ENCODE peak calls at places on chromosomes 4 and X, in seven cellular contexts. R is astrocyte of the spinal cord, C is fibroblast of lung, S is Calu3, U is psoas muscle, N is GM20000, B is GM12865. W is an unnamed sample.

GRCh38 chrX:23276475-23276874 is 58.2 kb upstream of the PTCHD1 start:
- DNase-seq in R (no peak), C (no peak), S (no peak), U (no peak), N (no peak), B (no peak), W (no peak)

GRCh38 chrX:101276238-101276637 is 14.9 kb downstream of the TAF7L start:
- DNase-seq in R (no peak), C (no peak), S (no peak), U (no peak), N (no peak), B (no peak), W (no peak)

GRCh38 chrX:129781134-129782014 is 1.6 kb downstream of the SASH3 start:
- DNase-seq in R (no peak), C (no peak), S (no peak), U (peak), N (peak), B (peak), W (no peak)

GRCh38 chrX:72306851-72307645 is 1.3 kb upstream of the CITED1 start:
- DNase-seq in R (peak), C (peak), S (peak), U (peak), N (peak), B (peak), W (peak)

GRCh38 chr4:39043697-39044363 is 11.6 kb upstream of the TMEM156 start:
- DNase-seq in R (peak), C (no peak), S (no peak), U (no peak), N (peak), B (peak), W (no peak)

GRCh38 chr4:21780158-21780557 is 168.4 kb downstream of the KCNIP4 start:
- DNase-seq in R (no peak), C (peak), S (peak), U (no peak), N (no peak), B (no peak), W (no peak)

GRCh38 chr4:129095811-129096454 is at the start of gene C4orf33:
- DNase-seq in R (peak), C (peak), S (peak), U (peak), N (peak), B (peak), W (peak)

GRCh38 chrX:129701624-129702069 is 37.1 kb upstream of the XPNPEP2 start:
- DNase-seq in R (peak), C (peak), S (no peak), U (peak), N (no peak), B (no peak), W (no peak)

GRCh38 chr4:4182835-4183568 is 43.7 kb downstream of the OTOP1 start:
- DNase-seq in R (no peak), C (no peak), S (peak), U (no peak), N (peak), B (peak), W (peak)

GRCh38 chr4:186002853-186003252 is 66.1 kb upstream of the TLR3 start:
- DNase-seq in R (no peak), C (no peak), S (no peak), U (no peak), N (no peak), B (no peak), W (no peak)

GRCh38 chr4:6953751-6954380 is 44.2 kb downstream of the TBC1D14 start:
- DNase-seq in R (peak), C (peak), S (peak), U (peak), N (no peak), B (no peak), W (peak)

GRCh38 chr4:26862381-26862915 is 1.8 kb downstream of the STIM2 start:
- DNase-seq in R (no peak), C (no peak), S (no peak), U (no peak), N (no peak), B (no peak), W (no peak)

GRCh38 chr4:141614878-141615586 is 21.4 kb upstream of the IL15 start:
- DNase-seq in R (no peak), C (no peak), S (no peak), U (no peak), N (no peak), B (peak), W (no peak)

GRCh38 chr4:173642509-173642908 is 112.5 kb upstream of the HAND2 start:
- DNase-seq in R (no peak), C (no peak), S (no peak), U (no peak), N (no peak), B (no peak), W (no peak)

GRCh38 chrX:2693123-2693438 is 2.0 kb downstream of the CD99 start:
- DNase-seq in R (no peak), C (no peak), S (no peak), U (no peak), N (no peak), B (no peak), W (no peak)

GRCh38 chr4:122309988-122310626 is 68.7 kb upstream of the ADAD1 start:
- DNase-seq in R (peak), C (peak), S (no peak), U (no peak), N (no peak), B (no peak), W (peak)

GRCh38 chr4:126441173-126441810 is 1126.5 kb downstream of the FAT4 start:
- DNase-seq in R (no peak), C (peak), S (no peak), U (no peak), N (no peak), B (no peak), W (peak)

GRCh38 chr4:89998350-89999098 is 103.9 kb downstream of the MMRN1 start:
- DNase-seq in R (no peak), C (no peak), S (no peak), U (no peak), N (no peak), B (no peak), W (no peak)

GRCh38 chrX:49003696-49004095 is 1.6 kb upstream of the GRIPAP1 start:
- DNase-seq in R (no peak), C (no peak), S (no peak), U (no peak), N (no peak), B (no peak), W (no peak)

GRCh38 chr4:98498774-98499173 is 159.6 kb downstream of the TSPAN5 start:
- DNase-seq in R (no peak), C (no peak), S (no peak), U (no peak), N (no peak), B (no peak), W (no peak)

GRCh38 chrX:8981742-8982141 is 52.2 kb downstream of the FAM9B start:
- DNase-seq in R (no peak), C (peak), S (no peak), U (no peak), N (no peak), B (peak), W (no peak)

DNA sequence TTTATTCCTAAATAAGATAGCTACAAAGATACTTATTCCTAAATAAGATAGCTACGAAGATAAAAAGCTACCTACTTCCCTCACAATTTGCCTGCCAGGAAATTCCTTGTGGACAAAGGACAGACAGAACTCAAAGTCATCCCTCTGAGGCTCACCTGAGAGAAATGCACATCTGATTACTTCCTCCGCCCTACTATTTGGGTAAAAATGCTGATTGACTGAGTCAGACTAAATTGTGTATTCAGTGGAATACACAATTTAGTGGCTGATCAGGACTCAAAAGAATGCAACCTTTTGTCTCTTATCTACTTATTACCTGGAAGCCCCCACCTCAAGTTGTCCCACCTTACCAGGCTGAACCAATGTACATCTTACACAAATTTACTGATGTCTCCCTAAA is 10.3 kb upstream of the MAGEB16 start:
- DNase-seq in R (no peak), C (no peak), S (no peak), U (no peak), N (no peak), B (no peak), W (no peak)
- TF ChIP-seq CTCF in R (no peak), C (no peak), S (no peak), U (no peak), N (no peak), B (no peak), W (no peak)

GRCh38 chr4:73520821-73521220 is 39.3 kb downstream of the AFM start:
- DNase-seq in R (peak), C (peak), S (no peak), U (no peak), N (no peak), B (peak), W (peak)
- TF ChIP-seq CTCF in R (peak), C (no peak), S (no peak), U (no peak), N (no peak), B (no peak), W (no peak)

GRCh38 chr4:85829276-85830051 is 354.5 kb downstream of the ARHGAP24 start:
- DNase-seq in R (peak), C (peak), S (no peak), U (no peak), N (no peak), B (no peak), W (peak)

GRCh38 chr4:85823295-85823694 is 348.3 kb downstream of the ARHGAP24 start:
- DNase-seq in R (peak), C (peak), S (no peak), U (no peak), N (no peak), B (no peak), W (peak)

GRCh38 chr4:85828295-85828910 is 353.5 kb downstream of the ARHGAP24 start:
- DNase-seq in R (peak), C (peak), S (no peak), U (no peak), N (no peak), B (no peak), W (peak)

GRCh38 chr4:85824166-85824945 is 349.4 kb downstream of the ARHGAP24 start:
- DNase-seq in R (peak), C (peak), S (no peak), U (no peak), N (no peak), B (no peak), W (no peak)

DNA sequence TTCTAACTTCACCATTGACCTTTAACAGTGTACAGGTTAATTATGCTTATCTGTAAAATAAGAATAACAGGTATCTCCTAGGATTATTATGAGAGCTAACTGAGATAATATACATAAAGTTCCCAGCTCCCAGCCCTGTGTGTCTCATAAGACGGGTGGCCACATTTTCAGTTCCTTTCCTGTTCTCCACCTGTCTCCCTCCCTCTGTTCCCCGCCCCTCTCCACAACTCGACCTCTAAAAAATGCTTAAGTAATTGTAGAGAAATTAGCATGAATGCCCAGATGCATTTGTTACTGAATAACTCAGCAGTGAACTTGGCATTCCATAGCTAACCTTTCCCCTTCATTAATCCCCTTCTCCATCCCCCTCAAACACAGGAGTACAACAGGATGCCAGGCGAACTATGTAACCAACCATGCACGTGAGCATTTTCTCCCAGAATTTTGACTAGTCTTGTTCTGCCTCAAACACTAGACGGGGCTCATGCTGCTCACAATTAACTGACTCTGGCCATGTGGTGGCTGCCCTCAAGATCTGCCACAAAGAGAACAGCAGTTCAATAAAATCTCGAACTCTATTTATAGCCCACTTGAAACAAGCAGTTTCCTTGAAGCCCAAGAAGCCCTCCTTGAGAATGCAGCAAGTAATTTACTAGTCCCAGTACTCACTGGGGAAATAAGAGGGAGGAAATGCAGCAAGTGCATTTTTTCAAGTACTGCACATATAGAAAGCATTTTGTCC is 351.2 kb downstream of the ARHGAP24 start:
- DNase-seq in R (peak), C (peak), S (peak), U (no peak), N (no peak), B (peak), W (peak)
- TF ChIP-seq CTCF in R (peak), C (peak), S (no peak), U (no peak), N (no peak), B (peak), W (peak)

DNA sequence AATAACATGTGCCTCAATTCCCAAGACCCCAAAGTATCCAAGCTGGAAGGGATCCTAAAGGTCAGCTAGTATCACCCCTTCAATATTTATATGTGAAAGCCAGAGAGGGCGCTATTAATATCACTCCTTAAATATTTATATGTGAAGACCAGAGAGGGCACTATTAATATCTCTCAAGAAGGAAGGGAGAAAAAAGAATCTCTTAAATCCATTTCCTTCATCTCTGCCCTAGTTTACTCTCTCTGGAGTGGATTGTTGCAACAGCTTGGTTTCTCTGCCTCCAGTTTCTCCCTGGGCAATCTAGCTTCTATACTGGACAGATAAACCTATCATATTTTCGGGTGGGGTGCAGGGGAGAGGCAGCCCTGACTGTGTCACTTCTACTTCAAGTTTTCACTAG is 31.6 kb upstream of the MSN start:
- DNase-seq in R (no peak), C (no peak), S (no peak), U (no peak), N (no peak), B (no peak), W (no peak)
- TF ChIP-seq CTCF in R (no peak), C (no peak), S (no peak), U (no peak), N (no peak), B (no peak), W (no peak)

GRCh38 chr4:136829298-136829697 is 703.0 kb downstream of the PCDH18 start:
- DNase-seq in R (no peak), C (no peak), S (no peak), U (no peak), N (no peak), B (no peak), W (no peak)

GRCh38 chr4:136831553-136831952 is 700.7 kb downstream of the PCDH18 start:
- DNase-seq in R (no peak), C (no peak), S (no peak), U (no peak), N (no peak), B (peak), W (no peak)
- TF ChIP-seq CTCF in R (no peak), C (no peak), S (no peak), U (no peak), N (no peak), B (peak), W (peak)

GRCh38 chrX:132023117-132023895 is at the start of gene STK26:
- DNase-seq in R (peak), C (peak), S (peak), U (peak), N (peak), B (peak), W (peak)

GRCh38 chrX:132025085-132025484 is 2.0 kb downstream of the STK26 start:
- DNase-seq in R (no peak), C (no peak), S (no peak), U (no peak), N (no peak), B (no peak), W (no peak)

GRCh38 chrX:132022863-132023116 is 312 bp upstream of the STK26 start:
- DNase-seq in R (no peak), C (no peak), S (no peak), U (no peak), N (no peak), B (no peak), W (no peak)

GRCh38 chrX:132023896-132024386 is 839 bp downstream of the STK26 start:
- DNase-seq in R (no peak), C (no peak), S (peak), U (no peak), N (peak), B (peak), W (no peak)

GRCh38 chrX:132022115-132022862 is 813 bp upstream of the STK26 start:
- DNase-seq in R (peak), C (no peak), S (no peak), U (no peak), N (no peak), B (peak), W (no peak)
- TF ChIP-seq CTCF in R (peak), C (peak), S (peak), U (no peak), N (no peak), B (peak), W (no peak)

GRCh38 chrX:53458082-53458481 is 23.9 kb upstream of the HSD17B10 start:
- DNase-seq in R (no peak), C (no peak), S (no peak), U (no peak), N (no peak), B (no peak), W (peak)
- TF ChIP-seq CTCF in R (no peak), C (peak), S (no peak), U (no peak), N (no peak), B (no peak), W (peak)

GRCh38 chr4:102501176-102501634 is at the start of gene NFKB1:
- DNase-seq in R (peak), C (peak), S (peak), U (peak), N (peak), B (peak), W (peak)
- TF ChIP-seq CTCF in R (no peak), C (no peak), S (no peak), U (no peak), N (peak), B (no peak), W (no peak)

DNA sequence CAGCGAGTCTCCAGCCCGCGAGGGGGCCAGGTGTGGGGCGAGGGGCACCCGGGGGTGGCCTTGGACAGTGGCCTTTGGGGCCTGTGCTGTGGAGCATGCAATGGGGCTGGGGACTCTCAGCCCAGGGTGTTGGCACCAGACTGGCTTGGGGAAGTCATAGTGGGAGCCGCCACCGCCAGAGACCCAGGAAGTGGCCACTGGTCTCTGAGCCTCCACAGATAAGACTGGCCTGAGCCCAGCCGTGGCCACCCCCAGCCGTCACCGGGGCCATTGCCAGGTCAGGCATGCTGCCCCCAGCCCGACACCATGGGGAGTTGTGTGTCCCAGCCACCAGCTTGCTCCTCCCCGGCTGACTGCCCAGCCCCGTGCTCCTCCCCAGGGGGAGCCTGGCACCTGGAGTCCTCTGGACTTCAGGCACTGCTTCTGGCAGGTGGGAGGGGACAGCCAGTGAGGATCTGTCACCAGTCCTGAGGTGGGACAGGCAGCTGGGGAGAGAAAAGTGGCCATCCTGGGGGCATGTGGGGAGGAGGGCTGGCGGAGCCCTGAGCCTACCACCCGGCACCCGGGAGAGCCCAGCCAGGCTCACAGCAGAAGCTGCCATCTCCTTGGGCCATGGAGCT is 32.5 kb downstream of the TACC3 start:
- DNase-seq in R (no peak), C (no peak), S (peak), U (no peak), N (no peak), B (no peak), W (no peak)
- TF ChIP-seq CTCF in R (no peak), C (no peak), S (no peak), U (no peak), N (no peak), B (no peak), W (no peak)

GRCh38 chr4:11423465-11423864 is 5.2 kb downstream of the HS3ST1 start:
- DNase-seq in R (no peak), C (no peak), S (no peak), U (no peak), N (no peak), B (no peak), W (no peak)

GRCh38 chr4:11424896-11425295 is 3.8 kb downstream of the HS3ST1 start:
- DNase-seq in R (no peak), C (no peak), S (no peak), U (no peak), N (no peak), B (no peak), W (no peak)

GRCh38 chr4:11426003-11426402 is 2.7 kb downstream of the HS3ST1 start:
- DNase-seq in R (no peak), C (no peak), S (no peak), U (no peak), N (no peak), B (no peak), W (no peak)

GRCh38 chr4:11426716-11427115 is 2.0 kb downstream of the HS3ST1 start:
- DNase-seq in R (peak), C (peak), S (no peak), U (no peak), N (no peak), B (no peak), W (no peak)

GRCh38 chr4:11424000-11424399 is 4.7 kb downstream of the HS3ST1 start:
- DNase-seq in R (peak), C (peak), S (peak), U (no peak), N (peak), B (peak), W (peak)
- TF ChIP-seq CTCF in R (peak), C (peak), S (peak), U (no peak), N (peak), B (peak), W (peak)

W was measured in fibroblast of villous mesenchyme.